ENCODE peak calls at places on chromosomes 6 and 20, in ten cellular contexts. Y is LHCN-M2; C is MM.1S; J is lung; U is natural killer cell; B is GM04504; L is GM12878; O is HL-60; M is activated CD4-positive, alpha-beta T cell treated with anti-CD3 and anti-CD28 coated beads for 1 hour; T is skeletal muscle cell. R is an unnamed sample.

GRCh38 chr6:148128014-148128730 is 214.5 kb upstream of the SASH1 start:
- DNase-seq in Y (peak), C (no peak), J (no peak), U (no peak), B (no peak), L (no peak), O (no peak), M (no peak), T (no peak), R (peak)

GRCh38 chr20:20624914-20625313 is 87.5 kb downstream of the RALGAPA2 start:
- DNase-seq in Y (no peak), C (no peak), J (no peak), U (no peak), B (no peak), L (no peak), O (no peak), M (no peak), T (no peak), R (no peak)

GRCh38 chr6:6661684-6662083 is 73.2 kb downstream of the LY86 start:
- DNase-seq in Y (peak), C (no peak), J (peak), U (no peak), B (peak), L (no peak), O (peak), M (no peak), T (peak), R (peak)

GRCh38 chr6:26594730-26595632 is 1.8 kb upstream of the ABT1 start:
- DNase-seq in Y (peak), C (no peak), J (no peak), U (no peak), B (no peak), L (no peak), O (no peak), M (no peak), T (no peak), R (peak)

GRCh38 chr6:137102851-137103492 is 58.2 kb upstream of the IL20RA start:
- DNase-seq in Y (no peak), C (peak), J (no peak), U (no peak), B (no peak), L (peak), O (no peak), M (no peak), T (no peak), R (no peak)

GRCh38 chr20:43800186-43800585 is 73.4 kb upstream of the GTSF1L start:
- DNase-seq in Y (no peak), C (no peak), J (no peak), U (no peak), B (no peak), L (no peak), O (no peak), M (no peak), T (no peak), R (no peak)

GRCh38 chr6:40340957-40341356 is 246.2 kb downstream of the LRFN2 start:
- DNase-seq in Y (no peak), C (no peak), J (no peak), U (no peak), B (no peak), L (no peak), O (no peak), M (no peak), T (no peak), R (no peak)

GRCh38 chr6:36545767-36546663 is 1.3 kb downstream of the STK38 start:
- DNase-seq in Y (peak), C (peak), J (no peak), U (no peak), B (no peak), L (no peak), O (no peak), M (peak), T (no peak), R (no peak)

GRCh38 chr20:24382775-24383174 is 86.7 kb upstream of the SYNDIG1 start:
- DNase-seq in Y (no peak), C (no peak), J (no peak), U (no peak), B (no peak), L (no peak), O (no peak), M (no peak), T (no peak), R (no peak)

GRCh38 chr6:97059473-97059872 is 134.9 kb downstream of the KLHL32 start:
- DNase-seq in Y (peak), C (peak), J (no peak), U (no peak), B (no peak), L (peak), O (no peak), M (no peak), T (peak), R (peak)

GRCh38 chr20:36461600-36462439 is 79.5 kb upstream of the MYL9 start:
- DNase-seq in Y (peak), C (no peak), J (peak), U (peak), B (no peak), L (no peak), O (peak), M (no peak), T (no peak), R (peak)

GRCh38 chr20:32510601-32511357 is 74.4 kb downstream of the NOL4L start:
- DNase-seq in Y (no peak), C (no peak), J (no peak), U (no peak), B (no peak), L (no peak), O (no peak), M (no peak), T (no peak), R (no peak)

GRCh38 chr20:45995213-45996097 is 13.3 kb upstream of the MMP9 start:
- DNase-seq in Y (no peak), C (no peak), J (no peak), U (no peak), B (no peak), L (no peak), O (no peak), M (no peak), T (no peak), R (no peak)

GRCh38 chr20:47265984-47266383 is 90.5 kb downstream of the ZMYND8 start:
- DNase-seq in Y (no peak), C (peak), J (no peak), U (no peak), B (no peak), L (no peak), O (no peak), M (no peak), T (no peak), R (no peak)

GRCh38 chr6:163568275-163568674 is 153.8 kb downstream of the QKI start:
- DNase-seq in Y (no peak), C (no peak), J (no peak), U (no peak), B (no peak), L (no peak), O (no peak), M (no peak), T (no peak), R (no peak)

GRCh38 chr20:41135187-41135887 is 2.0 kb upstream of the PLCG1 start:
- DNase-seq in Y (no peak), C (peak), J (no peak), U (peak), B (no peak), L (no peak), O (peak), M (peak), T (no peak), R (no peak)

GRCh38 chr6:98670045-98670746 is 164.2 kb upstream of the POU3F2 start:
- DNase-seq in Y (no peak), C (no peak), J (no peak), U (no peak), B (no peak), L (no peak), O (no peak), M (no peak), T (no peak), R (no peak)

GRCh38 chr6:15661815-15662245 is 998 bp downstream of the DTNBP1 start:
- DNase-seq in Y (no peak), C (peak), J (no peak), U (no peak), B (no peak), L (no peak), O (no peak), M (no peak), T (no peak), R (no peak)

GRCh38 chr6:43707269-43707668 is 19.7 kb upstream of the MRPS18A start:
- DNase-seq in Y (no peak), C (no peak), J (no peak), U (no peak), B (no peak), L (no peak), O (no peak), M (no peak), T (no peak), R (no peak)

GRCh38 chr6:50380409-50381105 is 330.8 kb upstream of the DEFB112 start:
- DNase-seq in Y (no peak), C (no peak), J (no peak), U (no peak), B (no peak), L (no peak), O (no peak), M (no peak), T (no peak), R (no peak)

GRCh38 chr20:22223251-22223650 is 361.1 kb downstream of the FOXA2 start:
- DNase-seq in Y (no peak), C (no peak), J (no peak), U (no peak), B (no peak), L (no peak), O (no peak), M (no peak), T (no peak), R (no peak)

GRCh38 chr6:136508701-136509387 is 41.4 kb downstream of the MAP7 start:
- DNase-seq in Y (no peak), C (no peak), J (no peak), U (no peak), B (no peak), L (no peak), O (no peak), M (no peak), T (no peak), R (no peak)

GRCh38 chr6:474454-475185 is 83.1 kb downstream of the IRF4 start:
- DNase-seq in Y (peak), C (peak), J (no peak), U (peak), B (no peak), L (peak), O (peak), M (peak), T (no peak), R (no peak)

GRCh38 chr6:4208158-4208557 is 72.8 kb upstream of the ECI2 start:
- DNase-seq in Y (no peak), C (no peak), J (no peak), U (no peak), B (no peak), L (no peak), O (no peak), M (no peak), T (no peak), R (no peak)

GRCh38 chr6:27091661-27092315 is 155.7 kb upstream of the PRSS16 start:
- DNase-seq in Y (peak), C (peak), J (no peak), U (no peak), B (peak), L (peak), O (peak), M (no peak), T (peak), R (peak)

GRCh38 chr20:33673411-33674293 is 576 bp downstream of the NECAB3 start:
- DNase-seq in Y (peak), C (peak), J (no peak), U (no peak), B (no peak), L (no peak), O (no peak), M (no peak), T (no peak), R (no peak)

GRCh38 chr20:53413188-53413631 is 180.4 kb downstream of the ZNF217 start:
- DNase-seq in Y (no peak), C (peak), J (peak), U (peak), B (no peak), L (peak), O (no peak), M (peak), T (no peak), R (no peak)

GRCh38 chr20:3158968-3159431 is 665 bp downstream of the FASTKD5 start:
- DNase-seq in Y (peak), C (no peak), J (no peak), U (no peak), B (no peak), L (no peak), O (no peak), M (no peak), T (no peak), R (peak)

GRCh38 chr6:105817961-105818360 is 268.2 kb upstream of the PRDM1 start:
- DNase-seq in Y (no peak), C (no peak), J (no peak), U (no peak), B (no peak), L (no peak), O (no peak), M (no peak), T (no peak), R (no peak)

GRCh38 chr6:46963626-46964025 is 41.9 kb upstream of the ADGRF5 start:
- DNase-seq in Y (no peak), C (no peak), J (no peak), U (no peak), B (no peak), L (no peak), O (no peak), M (no peak), T (no peak), R (no peak)

GRCh38 chr6:45946352-45946751 is 69.3 kb downstream of the CLIC5 start:
- DNase-seq in Y (peak), C (no peak), J (no peak), U (no peak), B (peak), L (no peak), O (no peak), M (no peak), T (peak), R (peak)

R was measured in fibroblast of gingiva.